ENCODE peak calls at places on chromosome 3, in seven cellular contexts. One of them, this sample, is unnamed.

GRCh38 chr3:133996251-133996661 is 33.5 kb downstream of the SLCO2A1 start:
- DNase-seq in H9: peak
- DNase-seq in neural crest cell: no peak
- DNase-seq in osteoblast: peak
- DNase-seq in lower lobe of right lung: no peak
- DNase-seq in NCI-H2029 treated with DMSO at 0.1 percent for 48 hours: no peak
- DNase-seq in uterus: no peak
- DNase-seq in this sample: no peak

GRCh38 chr3:145704020-145704419 is 457.0 kb downstream of the PLOD2 start:
- DNase-seq in H9: no peak
- DNase-seq in neural crest cell: no peak
- DNase-seq in osteoblast: no peak
- DNase-seq in lower lobe of right lung: no peak
- DNase-seq in NCI-H2029 treated with DMSO at 0.1 percent for 48 hours: no peak
- DNase-seq in uterus: no peak
- DNase-seq in this sample: peak

GRCh38 chr3:106431698-106432097 is 562.9 kb upstream of the CBLB start:
- DNase-seq in H9: no peak
- DNase-seq in neural crest cell: no peak
- DNase-seq in osteoblast: no peak
- DNase-seq in lower lobe of right lung: no peak
- DNase-seq in NCI-H2029 treated with DMSO at 0.1 percent for 48 hours: no peak
- DNase-seq in uterus: no peak
- DNase-seq in this sample: no peak

GRCh38 chr3:183844606-183845005 is 19.2 kb upstream of the MAP6D1 start:
- DNase-seq in H9: no peak
- DNase-seq in neural crest cell: no peak
- DNase-seq in osteoblast: peak
- DNase-seq in lower lobe of right lung: no peak
- DNase-seq in NCI-H2029 treated with DMSO at 0.1 percent for 48 hours: no peak
- DNase-seq in uterus: no peak
- DNase-seq in this sample: peak

GRCh38 chr3:190581041-190581501 is 67.2 kb downstream of the IL1RAP start:
- DNase-seq in H9: no peak
- DNase-seq in neural crest cell: no peak
- DNase-seq in osteoblast: no peak
- DNase-seq in lower lobe of right lung: no peak
- DNase-seq in NCI-H2029 treated with DMSO at 0.1 percent for 48 hours: no peak
- DNase-seq in uterus: no peak
- DNase-seq in this sample: no peak

GRCh38 chr3:29697989-29698388 is 417.1 kb downstream of the RBMS3 start:
- DNase-seq in H9: no peak
- DNase-seq in neural crest cell: no peak
- DNase-seq in osteoblast: peak
- DNase-seq in lower lobe of right lung: no peak
- DNase-seq in NCI-H2029 treated with DMSO at 0.1 percent for 48 hours: no peak
- DNase-seq in uterus: no peak
- DNase-seq in this sample: no peak

GRCh38 chr3:149638401-149639092 is 19.3 kb downstream of the WWTR1 start:
- DNase-seq in H9: no peak
- DNase-seq in neural crest cell: peak
- DNase-seq in osteoblast: peak
- DNase-seq in lower lobe of right lung: no peak
- DNase-seq in NCI-H2029 treated with DMSO at 0.1 percent for 48 hours: no peak
- DNase-seq in uterus: no peak
- DNase-seq in this sample: no peak

GRCh38 chr3:126507886-126508285 is 9.7 kb downstream of the UROC1 start:
- DNase-seq in H9: no peak
- DNase-seq in neural crest cell: no peak
- DNase-seq in osteoblast: no peak
- DNase-seq in lower lobe of right lung: peak
- DNase-seq in NCI-H2029 treated with DMSO at 0.1 percent for 48 hours: no peak
- DNase-seq in uterus: no peak
- DNase-seq in this sample: no peak

GRCh38 chr3:128011140-128011539 is 41.1 kb upstream of the SEC61A1 start:
- DNase-seq in H9: peak
- DNase-seq in neural crest cell: peak
- DNase-seq in osteoblast: no peak
- DNase-seq in lower lobe of right lung: peak
- DNase-seq in NCI-H2029 treated with DMSO at 0.1 percent for 48 hours: peak
- DNase-seq in uterus: no peak
- DNase-seq in this sample: peak

GRCh38 chr3:126659915-126660886 is 5.3 kb upstream of the TXNRD3 start:
- DNase-seq in H9: peak
- DNase-seq in neural crest cell: no peak
- DNase-seq in osteoblast: no peak
- DNase-seq in lower lobe of right lung: no peak
- DNase-seq in NCI-H2029 treated with DMSO at 0.1 percent for 48 hours: no peak
- DNase-seq in uterus: no peak
- DNase-seq in this sample: peak

GRCh38 chr3:62169871-62170660 is 203.3 kb downstream of the FEZF2 start:
- DNase-seq in H9: no peak
- DNase-seq in neural crest cell: no peak
- DNase-seq in osteoblast: no peak
- DNase-seq in lower lobe of right lung: no peak
- DNase-seq in NCI-H2029 treated with DMSO at 0.1 percent for 48 hours: no peak
- DNase-seq in uterus: no peak
- DNase-seq in this sample: no peak

GRCh38 chr3:101091489-101091888 is 98.3 kb upstream of the ABI3BP start:
- DNase-seq in H9: peak
- DNase-seq in neural crest cell: no peak
- DNase-seq in osteoblast: no peak
- DNase-seq in lower lobe of right lung: no peak
- DNase-seq in NCI-H2029 treated with DMSO at 0.1 percent for 48 hours: no peak
- DNase-seq in uterus: no peak
- DNase-seq in this sample: peak

GRCh38 chr3:98914210-98915080 is 12.9 kb upstream of the DCBLD2 start:
- DNase-seq in H9: no peak
- DNase-seq in neural crest cell: no peak
- DNase-seq in osteoblast: no peak
- DNase-seq in lower lobe of right lung: no peak
- DNase-seq in NCI-H2029 treated with DMSO at 0.1 percent for 48 hours: no peak
- DNase-seq in uterus: no peak
- DNase-seq in this sample: no peak

GRCh38 chr3:70531063-70531657 is 218.7 kb upstream of the MDFIC2 start:
- DNase-seq in H9: no peak
- DNase-seq in neural crest cell: no peak
- DNase-seq in osteoblast: no peak
- DNase-seq in lower lobe of right lung: no peak
- DNase-seq in NCI-H2029 treated with DMSO at 0.1 percent for 48 hours: no peak
- DNase-seq in uterus: no peak
- DNase-seq in this sample: peak

GRCh38 chr3:181618260-181618659 is 93.5 kb upstream of the SOX2 start:
- DNase-seq in H9: no peak
- DNase-seq in neural crest cell: no peak
- DNase-seq in osteoblast: no peak
- DNase-seq in lower lobe of right lung: no peak
- DNase-seq in NCI-H2029 treated with DMSO at 0.1 percent for 48 hours: no peak
- DNase-seq in uterus: no peak
- DNase-seq in this sample: no peak

GRCh38 chr3:100865442-100865841 is 127.8 kb downstream of the ABI3BP start:
- DNase-seq in H9: no peak
- DNase-seq in neural crest cell: no peak
- DNase-seq in osteoblast: peak
- DNase-seq in lower lobe of right lung: no peak
- DNase-seq in NCI-H2029 treated with DMSO at 0.1 percent for 48 hours: no peak
- DNase-seq in uterus: no peak
- DNase-seq in this sample: peak